ENCODE peak calls at places on chromosomes 11 and 22, in nine cellular contexts. M is fibroblast of lung, B is progenitor cell of endocrine pancreas, A is astrocyte of the spinal cord, X is PC-3, D is left lung, W is AG10803, C is upper lobe of right lung, I is endothelial cell. J is an unnamed sample.

GRCh38 chr11:125167292-125167953 is 2.9 kb downstream of the PKNOX2 start:
- DNase-seq in B (peak; percentile 57), A (peak; percentile 65), C (no peak), M (peak; percentile 55), D (no peak), W (no peak), X (no peak), I (peak; percentile 41), J (no peak)

GRCh38 chr11:19426022-19426718 is 185.4 kb upstream of the E2F8 start:
- DNase-seq in X (no peak), A (no peak), M (no peak), B (no peak), W (peak; percentile 42), C (no peak), D (no peak), I (no peak), J (no peak)

GRCh38 chr11:118625036-118625690 is 17.7 kb downstream of the PHLDB1 start:
- DNase-seq in A (no peak), D (no peak), I (no peak), B (no peak), C (no peak), W (no peak), X (peak; percentile 26), M (no peak), J (no peak)

GRCh38 chr11:68436985-68437926 is 23.3 kb upstream of the PPP6R3 start:
- DNase-seq in B (no peak), C (no peak), I (peak; percentile 29), W (peak; percentile 55), X (peak; percentile 80), A (peak; percentile 56), D (no peak), M (peak; percentile 44), J (peak; percentile 66)

GRCh38 chr11:61913699-61914395 is 3.5 kb downstream of the RAB3IL1 start:
- DNase-seq in A (no peak), W (no peak), M (no peak), B (no peak), C (peak; percentile 36), X (no peak), I (no peak), D (no peak), J (no peak)

GRCh38 chr11:47143322-47143721 is 33.4 kb downstream of the ARFGAP2 start:
- DNase-seq in I (no peak), D (no peak), X (peak; percentile 55), M (peak; percentile 88), A (peak; percentile 84), C (no peak), B (no peak), W (peak; percentile 85), J (no peak)

GRCh38 chr22:43004362-43005035 is 10.4 kb downstream of the PACSIN2 start:
- DNase-seq in D (peak; percentile 45), B (no peak), C (no peak), I (no peak), X (no peak), A (peak; percentile 56), W (peak; percentile 96), M (peak; percentile 68), J (no peak)

GRCh38 chr22:19879651-19879995 is 24.9 kb upstream of the GNB1L start:
- DNase-seq in C (no peak), W (no peak), X (no peak), A (no peak), B (no peak), M (no peak), D (peak; percentile 27), I (no peak), J (no peak)

GRCh38 chr22:45490836-45491235 is 11.8 kb upstream of the FBLN1 start:
- DNase-seq in M (no peak), D (no peak), B (no peak), A (no peak), C (peak; percentile 1), W (no peak), X (no peak), I (no peak), J (no peak)

GRCh38 chr11:82995754-82996398 is 75.8 kb downstream of the RAB30 start:
- DNase-seq in W (peak; percentile 73), X (no peak), M (peak; percentile 41), B (no peak), I (no peak), A (peak; percentile 49), C (no peak), D (no peak), J (no peak)

GRCh38 chr22:33562484-33562883 is 357.8 kb downstream of the LARGE1 start:
- DNase-seq in X (no peak), M (no peak), W (no peak), D (no peak), A (no peak), C (no peak), I (no peak), B (no peak), J (no peak)

GRCh38 chr11:95154514-95154913 is 64.9 kb downstream of the ENDOD1 start:
- DNase-seq in X (peak; percentile 69), C (no peak), B (peak; percentile 25), D (no peak), W (peak; percentile 62), M (peak; percentile 66), I (peak; percentile 58), A (peak; percentile 54), J (no peak)

GRCh38 chr11:115618428-115618827 is 114.2 kb upstream of the CADM1 start:
- DNase-seq in M (no peak), W (peak; percentile 42), I (no peak), A (no peak), X (no peak), B (no peak), D (no peak), C (no peak), J (no peak)
- TF ChIP-seq CTCF in M (no peak), W (no peak), I (no peak), A (no peak), X (no peak), B (no peak), D (no peak), C (no peak), J (no peak)

DNA sequence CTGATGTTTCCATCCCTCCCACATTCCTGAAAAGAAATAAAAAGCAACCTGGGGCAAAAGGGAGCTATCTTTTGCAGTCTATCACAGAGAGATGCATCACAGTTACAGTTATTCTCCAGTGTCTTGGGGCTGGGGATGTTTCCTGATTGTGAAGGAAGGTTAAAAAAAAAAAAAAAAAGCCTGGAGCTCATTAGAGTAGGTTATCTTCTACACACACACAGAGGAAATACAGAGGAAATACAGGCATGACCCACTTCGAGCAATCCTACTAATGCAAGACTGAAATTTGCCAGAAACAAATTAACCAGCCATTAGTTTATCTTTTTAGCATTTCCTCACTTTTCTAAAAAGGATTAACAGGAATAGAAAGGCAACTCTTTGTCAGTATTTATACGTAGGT is 89.4 kb upstream of the CLMP start:
- DNase-seq in A (no peak), M (no peak), W (no peak), C (no peak), B (no peak), I (no peak), X (no peak), D (no peak), J (no peak)
- TF ChIP-seq CTCF in A (no peak), M (no peak), W (no peak), C (no peak), B (no peak), I (no peak), X (no peak), D (no peak), J (no peak)

DNA sequence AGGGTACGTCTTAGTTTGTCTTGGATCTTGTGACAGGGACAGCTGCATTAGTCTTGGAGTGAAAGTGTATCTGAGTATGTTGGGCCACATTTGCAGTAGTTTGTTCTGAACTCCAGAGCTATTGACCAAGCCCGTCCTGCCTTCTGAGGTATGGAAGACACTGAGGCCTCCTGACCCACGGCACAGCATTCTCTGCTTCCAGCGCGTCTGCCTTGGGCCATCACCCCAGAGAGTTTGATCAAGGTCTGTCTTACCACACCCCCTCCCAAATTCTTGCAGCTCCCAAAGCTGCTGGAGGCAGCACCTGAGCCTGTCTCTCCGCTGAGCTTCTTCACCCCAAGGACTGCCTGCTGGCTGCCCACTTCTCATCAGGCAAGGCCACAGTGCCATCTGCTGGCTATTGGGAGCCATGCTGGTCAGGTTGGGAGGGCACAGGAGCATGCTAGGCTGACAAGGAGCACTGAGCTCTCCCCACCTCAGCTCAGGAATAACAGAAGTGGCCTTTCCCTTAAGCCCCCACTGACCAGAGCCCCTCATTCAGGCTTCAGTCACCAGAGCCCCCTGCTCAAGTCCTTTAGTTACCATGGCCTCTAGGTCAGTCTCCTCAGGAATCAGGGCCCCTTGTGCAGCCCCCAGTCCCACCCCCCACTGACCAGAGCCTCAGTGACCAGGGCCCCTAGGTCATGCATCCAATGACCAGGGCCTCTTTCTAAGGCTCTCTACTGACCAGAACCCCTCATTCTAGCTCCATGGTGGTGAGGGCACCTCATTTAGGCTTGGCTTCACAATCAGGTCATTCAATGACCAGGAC is 27.2 kb upstream of the SMPD1 start:
- DNase-seq in I (peak; percentile 85), C (peak; percentile 87), W (peak; percentile 79), A (peak; percentile 74), B (peak; percentile 70), X (peak; percentile 77), D (peak; percentile 78), M (peak; percentile 82), J (peak; percentile 70)
- TF ChIP-seq CTCF in I (peak; percentile 72), C (peak; percentile 91), W (peak; percentile 97), A (peak; percentile 99), B (peak; percentile 94), X (peak; percentile 87), D (peak; percentile 81), M (peak; percentile 97), J (peak; percentile 76)

DNA sequence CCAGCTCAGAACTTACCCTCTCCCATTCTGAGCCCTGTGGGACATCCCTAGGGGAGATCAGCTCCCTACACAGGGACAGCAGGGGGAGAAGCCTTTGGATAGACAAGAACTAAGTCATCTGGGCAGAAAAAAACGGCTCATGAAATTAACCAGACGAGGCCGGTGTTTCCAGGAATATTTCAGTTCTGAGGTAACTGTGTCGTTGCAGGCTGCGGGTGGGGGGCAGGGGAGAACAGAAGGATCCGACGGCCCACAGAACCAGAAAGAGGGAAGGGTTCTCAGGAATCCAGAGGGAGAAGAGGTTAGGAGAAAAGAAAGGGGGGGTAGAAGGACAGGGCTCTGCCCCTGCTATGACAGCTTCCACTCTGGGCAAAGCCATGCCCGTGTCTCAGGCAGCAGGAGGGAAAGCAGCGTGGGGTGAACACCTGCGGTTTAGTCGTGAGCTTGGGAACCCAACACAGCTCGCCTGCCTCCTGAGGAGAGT is 3.6 kb downstream of the CLCF1 start:
- DNase-seq in D (no peak), B (no peak), I (no peak), W (no peak), X (no peak), A (peak; percentile 54), C (no peak), M (no peak), J (no peak)
- TF ChIP-seq CTCF in D (no peak), B (no peak), I (no peak), W (no peak), X (no peak), A (no peak), C (no peak), M (no peak), J (no peak)